ENCODE peak calls at places on chromosome 10, in seven cellular contexts. K is A549; O is NCI-H1105; V is NCI-H748 treated with DMSO at 0.1 percent for 48 hours; F is NCI-H510A treated with DMSO at 0.1 percent for 48 hours; P is COR-L47; W is activated CD4-positive, alpha-beta T cell treated with anti-CD3 and anti-CD28 coated beads for 24 hours. J is an unnamed sample.

GRCh38 chr10:5968037-5968680 is 9.2 kb downstream of the IL15RA start:
- DNase-seq in K (no peak), O (no peak), V (no peak), F (no peak), P (no peak), W (no peak), J (peak; percentile 5)

GRCh38 chr10:117374506-117375359 is 507 bp downstream of the PDZD8 start:
- DNase-seq in K (peak; percentile 29), O (peak; percentile 18), V (no peak), F (peak; percentile 47), P (no peak), W (peak; percentile 0), J (peak; percentile 78)

GRCh38 chr10:101244321-101245050 is 15.2 kb upstream of the LBX1 start:
- DNase-seq in K (peak; percentile 60), O (no peak), V (no peak), F (no peak), P (no peak), W (no peak), J (no peak)

GRCh38 chr10:62610649-62611229 is 193.8 kb upstream of the ADO start:
- DNase-seq in K (peak; percentile 35), O (no peak), V (peak; percentile 34), F (no peak), P (peak; percentile 86), W (peak; percentile 67), J (peak; percentile 69)

GRCh38 chr10:120601999-120602398 is 145.0 kb downstream of the PLPP4 start:
- DNase-seq in K (no peak), O (no peak), V (no peak), F (no peak), P (no peak), W (no peak), J (no peak)

GRCh38 chr10:131870831-131871672 is 29.8 kb upstream of the PPP2R2D start:
- DNase-seq in K (no peak), O (no peak), V (no peak), F (no peak), P (no peak), W (no peak), J (no peak)

GRCh38 chr10:14186245-14186644 is 144.5 kb downstream of the FRMD4A start:
- DNase-seq in K (no peak), O (no peak), V (no peak), F (no peak), P (no peak), W (no peak), J (no peak)

GRCh38 chr10:101829561-101830315 is 11.5 kb upstream of the OGA start:
- DNase-seq in K (no peak), O (peak; percentile 61), V (peak; percentile 23), F (no peak), P (peak; percentile 30), W (peak; percentile 35), J (no peak)

GRCh38 chr10:86389441-86390193 is 23.0 kb upstream of the GRID1 start:
- DNase-seq in K (peak; percentile 43), O (no peak), V (no peak), F (no peak), P (no peak), W (no peak), J (no peak)

GRCh38 chr10:129161184-129161583 is 305.9 kb upstream of the MGMT start:
- DNase-seq in K (no peak), O (no peak), V (no peak), F (no peak), P (no peak), W (no peak), J (no peak)

GRCh38 chr10:43162604-43163003 is 24.4 kb downstream of the CSGALNACT2 start:
- DNase-seq in K (no peak), O (no peak), V (no peak), F (no peak), P (no peak), W (no peak), J (no peak)

GRCh38 chr10:92068900-92069299 is 145.3 kb downstream of the BTAF1 start:
- DNase-seq in K (no peak), O (no peak), V (no peak), F (no peak), P (no peak), W (no peak), J (no peak)

GRCh38 chr10:44651834-44652233 is 259.3 kb upstream of the TMEM72 start:
- DNase-seq in K (no peak), O (no peak), V (no peak), F (no peak), P (no peak), W (no peak), J (no peak)

GRCh38 chr10:774661-775244 is 85.3 kb upstream of the DIP2C start:
- DNase-seq in K (no peak), O (no peak), V (no peak), F (no peak), P (no peak), W (no peak), J (no peak)

GRCh38 chr10:3426190-3426845 is 253.7 kb upstream of the PITRM1 start:
- DNase-seq in K (no peak), O (no peak), V (no peak), F (no peak), P (no peak), W (no peak), J (no peak)

GRCh38 chr10:51137741-51138529 is 63.6 kb downstream of the PRKG1 start:
- DNase-seq in K (no peak), O (no peak), V (no peak), F (no peak), P (no peak), W (no peak), J (no peak)

GRCh38 chr10:132663666-132664365 is 122.1 kb downstream of the NKX6-2 start:
- DNase-seq in K (no peak), O (no peak), V (no peak), F (no peak), P (no peak), W (no peak), J (no peak)

GRCh38 chr10:43417950-43418768 is 9.2 kb upstream of the HNRNPF start:
- DNase-seq in K (no peak), O (no peak), V (no peak), F (no peak), P (no peak), W (no peak), J (no peak)

GRCh38 chr10:86281396-86281795 is 85.2 kb downstream of the GRID1 start:
- DNase-seq in K (no peak), O (no peak), V (no peak), F (no peak), P (no peak), W (no peak), J (no peak)

GRCh38 chr10:86673827-86674581 is 5.7 kb downstream of the LDB3 start:
- DNase-seq in K (no peak), O (no peak), V (no peak), F (peak; percentile 35), P (no peak), W (no peak), J (peak; percentile 29)

GRCh38 chr10:48363617-48364355 is 57.3 kb downstream of the MAPK8 start:
- DNase-seq in K (peak; percentile 28), O (peak; percentile 7), V (peak; percentile 51), F (peak; percentile 60), P (peak; percentile 30), W (peak; percentile 2), J (peak; percentile 75)

GRCh38 chr10:73768881-73769280 is 13.0 kb upstream of the CHCHD1 start:
- DNase-seq in K (no peak), O (no peak), V (no peak), F (peak; percentile 79), P (no peak), W (peak; percentile 45), J (peak; percentile 69)